ENCODE peak calls at places on chromosomes 11 and 22, in eight cellular contexts. M is gastrocnemius medialis, X is A549, P is fibroblast of the aortic adventitia, Q is cardiac muscle cell, F is colonic mucosa, Y is dorsolateral prefrontal cortex, B is left ventricle myocardium inferior. G is an unnamed sample.
A peak's percentile ranks its signal among the peaks of the same experiment; 100 is the strongest.

GRCh38 chr22:23431337-23432072 is 148.6 kb downstream of the IGLL1 start:
- DNase-seq in M (peak; percentile 57), X (no peak), P (no peak), Q (peak; percentile 30), F (no peak), Y (no peak), B (no peak), G (no peak)

GRCh38 chr11:125166347-125166841 is 1.8 kb downstream of the PKNOX2 start:
- DNase-seq in M (peak; percentile 23), X (no peak), P (peak; percentile 37), Q (peak; percentile 44), F (no peak), Y (no peak), B (peak; percentile 24), G (no peak)

GRCh38 chr22:30433773-30434172 is 8.2 kb downstream of the MTFP1 start:
- DNase-seq in M (no peak), X (no peak), P (no peak), Q (no peak), F (no peak), Y (no peak), B (no peak), G (no peak)

GRCh38 chr11:67558084-67558772 is 25.4 kb upstream of the GSTP1 start:
- DNase-seq in M (no peak), X (no peak), P (peak; percentile 61), Q (no peak), F (peak; percentile 80), Y (no peak), B (peak; percentile 62), G (peak; percentile 59)

GRCh38 chr11:23856654-23857053 is 640.2 kb upstream of the LUZP2 start:
- DNase-seq in M (no peak), X (no peak), P (peak; percentile 49), Q (no peak), F (no peak), Y (no peak), B (no peak), G (no peak)

GRCh38 chr11:30725645-30726195 is 139.6 kb upstream of the MPPED2 start:
- DNase-seq in M (no peak), X (no peak), P (no peak), Q (no peak), F (no peak), Y (no peak), B (no peak), G (no peak)

GRCh38 chr22:37563153-37564081 is 3.1 kb downstream of the CDC42EP1 start:
- DNase-seq in M (peak; percentile 39), X (peak; percentile 73), P (peak; percentile 94), Q (no peak), F (peak; percentile 84), Y (peak; percentile 70), B (peak; percentile 69), G (peak; percentile 80)

GRCh38 chr22:29635734-29636357 is 32.4 kb downstream of the NF2 start:
- DNase-seq in M (no peak), X (peak; percentile 28), P (peak; percentile 78), Q (peak; percentile 61), F (no peak), Y (no peak), B (no peak), G (no peak)

GRCh38 chr11:103077553-103077952 is 14.4 kb downstream of the DCUN1D5 start:
- DNase-seq in M (no peak), X (no peak), P (no peak), Q (no peak), F (no peak), Y (no peak), B (no peak), G (no peak)

GRCh38 chr11:126211236-126212088 is at the start of the genes FAM118B and RPUSD4:
- DNase-seq in M (peak; percentile 99), X (peak; percentile 95), P (peak; percentile 95), Q (peak; percentile 99), F (peak; percentile 99), Y (peak; percentile 100), B (peak; percentile 99), G (peak; percentile 100)

GRCh38 chr11:10561043-10561818 is 7.2 kb downstream of the LYVE1 start:
- DNase-seq in M (peak; percentile 64), X (no peak), P (no peak), Q (no peak), F (no peak), Y (no peak), B (no peak), G (no peak)

GRCh38 chr11:11372461-11372860 is 19.4 kb upstream of the CSNK2A3 start:
- DNase-seq in M (no peak), X (no peak), P (no peak), Q (no peak), F (no peak), Y (no peak), B (no peak), G (no peak)

GRCh38 chr11:19380375-19380774 is 139.6 kb upstream of the E2F8 start:
- DNase-seq in M (no peak), X (peak; percentile 46), P (peak; percentile 85), Q (no peak), F (no peak), Y (no peak), B (no peak), G (no peak)

GRCh38 chr11:116533186-116533825 is 239.5 kb downstream of the BUD13 start:
- DNase-seq in M (no peak), X (no peak), P (no peak), Q (no peak), F (no peak), Y (no peak), B (no peak), G (peak; percentile 32)

GRCh38 chr22:37998543-37998942 is 14.2 kb upstream of the SOX10 start:
- DNase-seq in M (no peak), X (no peak), P (no peak), Q (peak; percentile 30), F (no peak), Y (no peak), B (no peak), G (no peak)

GRCh38 chr11:31800398-31801265 is 10.5 kb downstream of the PAX6 start:
- DNase-seq in M (no peak), X (no peak), P (no peak), Q (no peak), F (no peak), Y (no peak), B (no peak), G (no peak)

GRCh38 chr11:58928082-58928574 is 11.2 kb upstream of the GLYATL1 start:
- DNase-seq in M (no peak), X (no peak), P (peak; percentile 25), Q (no peak), F (no peak), Y (no peak), B (no peak), G (no peak)

GRCh38 chr22:37417264-37417663 is 10.0 kb downstream of the ELFN2 start:
- DNase-seq in M (no peak), X (no peak), P (no peak), Q (no peak), F (no peak), Y (no peak), B (no peak), G (no peak)

GRCh38 chr11:9826390-9826789 is 162.5 kb downstream of the SWAP70 start:
- DNase-seq in M (no peak), X (no peak), P (no peak), Q (no peak), F (no peak), Y (no peak), B (no peak), G (no peak)

GRCh38 chr11:67640021-67640757 is 626 bp upstream of the TBX10 start:
- DNase-seq in M (no peak), X (peak; percentile 77), P (peak; percentile 58), Q (peak; percentile 77), F (peak; percentile 70), Y (peak; percentile 55), B (no peak), G (peak; percentile 89)

GRCh38 chr11:63020671-63021255 is 5.1 kb upstream of the SLC22A8 start:
- DNase-seq in M (no peak), X (peak; percentile 36), P (no peak), Q (no peak), F (peak; percentile 35), Y (no peak), B (no peak), G (no peak)

GRCh38 chr11:2991477-2992233 is 474 bp downstream of the NAP1L4 start:
- DNase-seq in M (no peak), X (peak; percentile 29), P (peak; percentile 33), Q (peak; percentile 86), F (peak; percentile 54), Y (no peak), B (no peak), G (no peak)

DNA sequence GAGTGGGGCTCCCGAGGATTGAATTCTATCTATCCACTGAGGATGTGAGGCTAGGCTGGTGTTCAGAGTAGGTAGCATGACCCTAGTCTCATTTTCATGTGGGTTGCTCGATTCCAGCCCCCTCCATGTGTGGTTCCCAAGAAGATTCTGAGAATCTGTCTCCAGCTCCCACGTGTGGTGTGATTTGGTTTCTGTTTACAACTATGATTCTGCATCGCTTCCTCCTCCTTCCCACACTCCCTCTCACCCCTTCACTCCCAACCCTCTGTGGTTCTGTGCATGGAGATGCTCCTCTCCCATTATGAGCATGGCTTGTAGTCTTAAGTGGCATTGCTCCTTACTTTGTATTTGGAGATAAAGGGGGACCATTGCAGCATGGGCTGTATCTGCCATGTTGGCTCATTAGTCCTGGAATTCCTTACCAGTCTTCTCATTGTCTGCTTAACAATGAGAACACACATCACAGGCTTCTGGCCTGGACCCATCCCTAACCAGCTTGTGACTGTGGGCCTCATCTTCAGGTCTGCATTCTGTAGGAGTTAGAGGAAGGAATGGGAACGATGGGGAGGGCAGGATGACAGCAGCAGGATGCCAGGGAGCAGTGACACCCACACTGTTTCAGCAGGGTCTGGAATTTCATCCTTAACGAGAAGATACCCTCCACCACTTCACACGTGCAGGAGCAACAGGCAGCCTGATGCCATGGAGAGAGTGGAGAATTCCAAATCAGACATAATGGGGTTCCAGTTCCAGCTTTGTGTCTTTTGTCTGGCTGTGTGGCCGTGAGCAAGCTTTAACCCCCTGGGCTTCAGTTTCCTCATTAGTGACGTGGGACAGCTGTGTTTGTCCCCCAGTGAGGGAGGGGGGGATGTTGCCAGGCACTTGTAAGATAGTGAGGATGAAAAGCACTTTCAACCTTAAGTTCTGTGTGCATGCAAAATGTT is 86.0 kb downstream of the CCDC81 start:
- DNase-seq in M (no peak), X (no peak), P (no peak), Q (no peak), F (no peak), Y (no peak), B (no peak), G (no peak)
- TF ChIP-seq CTCF in M (no peak), X (no peak), P (no peak), Q (no peak), F (no peak), Y (no peak), B (no peak), G (no peak)

GRCh38 chr11:120212259-120212888 is 1.5 kb downstream of the OAF start:
- DNase-seq in M (no peak), X (no peak), P (no peak), Q (no peak), F (no peak), Y (no peak), B (no peak), G (no peak)
- H3K4me3 ChIP-seq in M (peak overlapping the region; percentile 64), X (no peak overlapping the region), P (peak overlapping the region; percentile 79), Q (no peak overlapping the region), F (peak overlapping the region; percentile 75), Y (peak overlapping the region; percentile 67), B (peak overlapping the region; percentile 78), G (peak overlapping the region; percentile 3)

GRCh38 chr11:808427-809286 is 1.1 kb upstream of the RPLP2 start:
- DNase-seq in M (peak; percentile 83), X (peak; percentile 83), P (no peak), Q (no peak), F (no peak), Y (no peak), B (no peak), G (no peak)
- TF ChIP-seq CTCF in M (no peak), X (no peak), P (no peak), Q (no peak), F (no peak), Y (no peak), B (no peak), G (no peak)

GRCh38 chr11:72606362-72607100 is 67.7 kb downstream of the PDE2A start:
- DNase-seq in M (no peak), X (no peak), P (peak; percentile 66), Q (no peak), F (no peak), Y (no peak), B (no peak), G (no peak)
- H3K4me3 ChIP-seq in M (no peak overlapping the region), X (no peak overlapping the region), P (no peak overlapping the region), Q (no peak overlapping the region), F (no peak overlapping the region), Y (no peak overlapping the region), B (peak overlapping the region; percentile 42), G (no peak overlapping the region)

G was measured in Peyer's patch.